ENCODE peak calls at places on chromosomes 12 and 14, in four cellular contexts. S is endothelial cell of umbilical vein, G is GM23248, Y is neuronal stem cell. J is an unnamed sample. For H3K4me1, the result is how much of the 10 kb centered on the place peaks cover.

GRCh38 chr12:115335048-115335447 is 651.1 kb upstream of the TBX3 start:
- DNase-seq in Y (no peak), G (no peak), S (no peak), J (no peak)

GRCh38 chr12:47591387-47591786 is 114.4 kb downstream of the RPAP3 start:
- DNase-seq in Y (no peak), G (peak), S (no peak), J (no peak)

GRCh38 chr12:77777274-77777673 is 53.4 kb upstream of the NAV3 start:
- DNase-seq in G (no peak), Y (no peak), S (peak), J (no peak)

GRCh38 chr12:45969084-45969483 is 21.3 kb downstream of the SCAF11 start:
- DNase-seq in S (no peak), G (no peak), Y (no peak), J (no peak)

GRCh38 chr12:95004610-95005009 is 1.1 kb upstream of the NDUFA12 start:
- DNase-seq in Y (no peak), S (no peak), G (peak), J (no peak)

GRCh38 chr12:86411710-86412109 is 155.5 kb upstream of the MGAT4C start:
- DNase-seq in S (no peak), G (no peak), Y (no peak), J (no peak)

GRCh38 chr14:93035917-93036651 is 79.6 kb downstream of the ITPK1 start:
- DNase-seq in G (peak), Y (peak), S (no peak), J (no peak)

GRCh38 chr12:97921957-97922722 is 459.5 kb downstream of the RMST start:
- DNase-seq in Y (no peak), G (peak), S (peak), J (no peak)

GRCh38 chr12:124888203-124888602 is 24.5 kb upstream of the SCARB1 start:
- DNase-seq in G (no peak), Y (no peak), S (no peak), J (no peak)

GRCh38 chr12:58924652-58925051 is 4.3 kb upstream of the LRIG3 start:
- DNase-seq in S (peak), Y (no peak), G (no peak), J (no peak)

GRCh38 chr14:45651906-45652305 is 398.9 kb upstream of the MIS18BP1 start:
- DNase-seq in S (peak), G (no peak), Y (no peak), J (no peak)

GRCh38 chr12:12443482-12443881 is 86.6 kb downstream of the BORCS5 start:
- DNase-seq in G (no peak), S (peak), Y (no peak), J (no peak)

GRCh38 chr12:122282066-122282465 is 15.8 kb upstream of the VPS33A start:
- DNase-seq in G (peak), Y (no peak), S (peak), J (no peak)

GRCh38 chr12:121560392-121561021 is 20.3 kb downstream of the KDM2B start:
- DNase-seq in G (no peak), Y (no peak), S (no peak), J (peak)

GRCh38 chr14:84272290-84272721 is 1257.6 kb upstream of the FLRT2 start:
- DNase-seq in Y (no peak), S (no peak), G (no peak), J (no peak)

GRCh38 chr12:118711185-118711584 is 270.2 kb upstream of the SRRM4 start:
- DNase-seq in G (no peak), S (no peak), Y (no peak), J (no peak)

GRCh38 chr12:120686151-120686689 is 729 bp upstream of the MLEC start:
- DNase-seq in S (peak), G (peak), Y (peak), J (peak)

GRCh38 chr14:58587271-58587670 is 50.5 kb upstream of the DACT1 start:
- DNase-seq in Y (no peak), G (peak), S (no peak), J (no peak)

GRCh38 chr14:40113671-40114070 is 681.4 kb upstream of the FBXO33 start:
- DNase-seq in S (no peak), Y (no peak), G (no peak), J (no peak)

DNA sequence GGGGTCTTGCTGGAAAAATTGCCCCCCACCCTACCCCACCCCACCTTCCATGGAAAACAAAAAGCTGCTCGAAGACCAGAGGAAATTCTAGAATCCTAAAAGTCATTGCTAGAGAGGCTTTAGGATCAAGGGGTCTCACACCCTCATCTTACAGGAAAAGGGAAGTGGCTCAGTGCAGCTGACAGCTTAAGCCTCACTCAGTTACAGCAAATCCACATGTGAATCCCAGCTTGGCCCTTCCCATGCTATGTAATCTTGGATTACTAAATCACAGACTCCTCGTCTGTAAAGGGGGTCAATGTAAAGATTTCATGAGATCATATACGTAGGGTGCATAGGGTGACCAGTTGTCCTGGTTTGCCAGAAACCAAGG is 25.9 kb downstream of the CMKLR1 start:
- DNase-seq in S (no peak), G (peak), Y (no peak), J (no peak)
- H3K27ac ChIP-seq in S (peak), G (no peak), Y (no peak), J (no peak)

GRCh38 chr12:67646775-67647174 is 1.8 kb upstream of the DYRK2 start:
- DNase-seq in G (no peak), S (no peak), Y (no peak), J (no peak)

GRCh38 chr12:67647547-67648305 is 819 bp upstream of the DYRK2 start:
- DNase-seq in Y (peak), S (peak), G (peak), J (peak)

GRCh38 chr12:67645571-67645970 is 3.0 kb upstream of the DYRK2 start:
- DNase-seq in S (no peak), Y (no peak), G (peak), J (no peak)

GRCh38 chr12:67648306-67649164 is at the start of gene DYRK2:
- DNase-seq in G (peak), Y (peak), S (peak), J (peak)

GRCh38 chr12:67647251-67647546 is 1.3 kb upstream of the DYRK2 start:
- DNase-seq in Y (peak), G (no peak), S (no peak), J (no peak)
- H2AFZ ChIP-seq in Y (peak), G (no peak), S (no peak), J (no peak)

GRCh38 chr14:75250800-75251199 is 27.8 kb upstream of the FOS start:
- DNase-seq in S (no peak), Y (no peak), G (no peak), J (no peak)

GRCh38 chr14:75254901-75255300 is 23.7 kb upstream of the FOS start:
- DNase-seq in G (no peak), Y (no peak), S (no peak), J (no peak)

GRCh38 chr14:75252254-75252837 is 26.3 kb upstream of the FOS start:
- DNase-seq in Y (no peak), S (peak), G (no peak), J (no peak)

GRCh38 chr14:75257241-75257640 is 21.4 kb upstream of the FOS start:
- DNase-seq in G (peak), Y (no peak), S (peak), J (no peak)

DNA sequence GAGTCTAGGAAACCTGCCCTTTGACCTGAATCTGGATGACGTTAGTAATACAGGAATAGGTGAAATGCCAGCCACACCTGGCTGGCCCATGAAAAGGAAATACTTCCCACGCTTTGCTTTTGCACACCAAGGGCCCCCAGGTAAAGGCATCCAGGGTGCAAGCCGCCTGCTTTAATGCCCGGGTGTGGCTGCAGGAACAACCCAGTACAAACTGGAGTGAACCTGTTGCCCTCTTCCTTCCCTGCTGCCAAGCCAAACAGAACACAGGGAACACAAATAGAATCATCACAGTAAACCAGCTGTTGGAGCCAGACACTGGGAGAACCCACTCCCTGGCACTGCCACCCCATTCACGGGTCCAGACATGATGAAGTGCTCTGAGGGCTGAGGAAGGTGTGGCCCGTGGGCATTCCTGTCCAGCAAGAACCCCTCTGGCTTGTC is 24.2 kb upstream of the FOS start:
- DNase-seq in Y (no peak), G (no peak), S (no peak), J (no peak)
- H3K4me1 ChIP-seq in Y (under half), G (under half), S (under half), J (half or more)

GRCh38 chr14:68961361-68961760 is 17.7 kb downstream of the ACTN1 start:
- DNase-seq in S (no peak), G (no peak), Y (no peak), J (no peak)
- H3K27ac ChIP-seq in S (no peak), G (no peak), Y (no peak), J (no peak)